ENCODE peak calls at places on chromosomes 11 and 22, in four cellular contexts. Q is NAMALWA; T is stimulated activated CD4-positive, alpha-beta T cell treated with anti-CD3 and anti-CD28 coated beads, Interleukin-2, amount 100 ng/mL, for 48 hours; K is GM04504. S is an unnamed sample.

GRCh38 chr22:34669001-34669400 is 397.0 kb upstream of the ISX start:
- DNase-seq in Q (no peak), T (no peak), K (no peak), S (no peak)

GRCh38 chr22:43388420-43388851 is 23.4 kb upstream of the MPPED1 start:
- DNase-seq in Q (peak; percentile 71), T (peak; percentile 73), K (peak; percentile 16), S (peak; percentile 93)

GRCh38 chr11:38019072-38019775 is 1421.2 kb upstream of the RAG2 start:
- DNase-seq in Q (peak; percentile 2), T (no peak), K (no peak), S (no peak)

GRCh38 chr11:83979593-83979992 is 693.4 kb upstream of the CCDC90B start:
- DNase-seq in Q (no peak), T (no peak), K (no peak), S (no peak)

GRCh38 chr11:127369301-127369968 is 368.9 kb upstream of the KIRREL3 start:
- DNase-seq in Q (no peak), T (no peak), K (no peak), S (no peak)

GRCh38 chr11:111762981-111763643 is 3.1 kb downstream of the PPP2R1B start:
- DNase-seq in Q (peak; percentile 9), T (no peak), K (no peak), S (no peak)

GRCh38 chr11:70483077-70483861 is 84.9 kb downstream of the CTTN start:
- DNase-seq in Q (peak; percentile 23), T (no peak), K (no peak), S (no peak)

GRCh38 chr22:29290061-29290460 is 16.4 kb upstream of the GAS2L1 start:
- DNase-seq in Q (no peak), T (no peak), K (no peak), S (no peak)

GRCh38 chr22:40728731-40729189 is 49.5 kb downstream of the MCHR1 start:
- DNase-seq in Q (no peak), T (peak; percentile 36), K (no peak), S (no peak)

GRCh38 chr22:37827056-37827455 is 3.9 kb downstream of the GALR3 start:
- DNase-seq in Q (no peak), T (no peak), K (no peak), S (no peak)

GRCh38 chr11:119460582-119460981 is 37.6 kb upstream of the THY1 start:
- DNase-seq in Q (peak; percentile 50), T (no peak), K (peak; percentile 82), S (no peak)

GRCh38 chr22:25475554-25476022 is 88.9 kb upstream of the GRK3 start:
- DNase-seq in Q (no peak), T (no peak), K (no peak), S (no peak)

GRCh38 chr22:24200616-24201212 is 19.4 kb downstream of the SUSD2 start:
- DNase-seq in Q (no peak), T (no peak), K (no peak), S (no peak)

GRCh38 chr11:128715691-128716153 is 21.9 kb downstream of the FLI1 start:
- DNase-seq in Q (no peak), T (no peak), K (no peak), S (no peak)

GRCh38 chr11:33195391-33196190 is 34.3 kb upstream of the CSTF3 start:
- DNase-seq in Q (no peak), T (no peak), K (no peak), S (no peak)

GRCh38 chr11:16358726-16359125 is 2.4 kb upstream of the SOX6 start:
- DNase-seq in Q (no peak), T (no peak), K (no peak), S (no peak)

GRCh38 chr11:114163231-114163631 is 103.7 kb downstream of the ZBTB16 start:
- DNase-seq in Q (no peak), T (no peak), K (no peak), S (no peak)

GRCh38 chr11:128544625-128545024 is 42.7 kb downstream of the ETS1 start:
- DNase-seq in Q (peak; percentile 48), T (no peak), K (no peak), S (no peak)

GRCh38 chr11:72446929-72447753 is 12.8 kb upstream of the CLPB start:
- DNase-seq in Q (peak; percentile 84), T (no peak), K (peak; percentile 41), S (peak; percentile 16)

GRCh38 chr22:48881326-48881980 is 946.2 kb downstream of the BRD1 start:
- DNase-seq in Q (no peak), T (no peak), K (no peak), S (no peak)

GRCh38 chr11:88689548-88690240 is 352.2 kb upstream of the CTSC start:
- DNase-seq in Q (no peak), T (no peak), K (no peak), S (no peak)

GRCh38 chr11:75281469-75282095 is 41.0 kb downstream of the TPBGL start:
- DNase-seq in Q (no peak), T (no peak), K (no peak), S (no peak)

GRCh38 chr11:71940561-71941219 is 11.8 kb downstream of the RNF121 start:
- DNase-seq in Q (no peak), T (no peak), K (no peak), S (no peak)

GRCh38 chr22:27808730-27809129 is 7.2 kb upstream of the MN1 start:
- DNase-seq in Q (no peak), T (no peak), K (no peak), S (no peak)

GRCh38 chr11:110311783-110312578 is 15.6 kb upstream of the RDX start:
- DNase-seq in Q (no peak), T (no peak), K (no peak), S (no peak)

GRCh38 chr11:116981216-116981887 is 116.9 kb downstream of the SIK3 start:
- DNase-seq in Q (peak; percentile 36), T (no peak), K (no peak), S (no peak)

GRCh38 chr11:82960000-82960778 is 58.7 kb downstream of the DDIAS start:
- DNase-seq in Q (peak; percentile 66), T (no peak), K (no peak), S (no peak)

GRCh38 chr11:121443688-121444275 is 8.3 kb upstream of the SORL1 start:
- DNase-seq in Q (no peak), T (no peak), K (no peak), S (no peak)

GRCh38 chr11:13224324-13224723 is 53.3 kb upstream of the BMAL1 start:
- DNase-seq in Q (no peak), T (no peak), K (no peak), S (no peak)

GRCh38 chr11:69172674-69173073 is 16.9 kb downstream of the SMIM38 start:
- DNase-seq in Q (peak; percentile 38), T (no peak), K (no peak), S (no peak)

GRCh38 chr11:57426754-57427691 is at the start of gene SLC43A3:
- DNase-seq in Q (peak; percentile 81), T (peak; percentile 75), K (peak; percentile 86), S (peak; percentile 57)

GRCh38 chr11:69115586-69116560 is 39.9 kb upstream of the SMIM38 start:
- DNase-seq in Q (no peak), T (no peak), K (no peak), S (no peak)

GRCh38 chr22:30048711-30049110 is 31.6 kb upstream of the HORMAD2 start:
- DNase-seq in Q (no peak), T (no peak), K (no peak), S (no peak)

GRCh38 chr22:19991645-19992451 is 24.8 kb downstream of the ARVCF start:
- DNase-seq in Q (no peak), T (no peak), K (no peak), S (no peak)

GRCh38 chr22:48146426-48146825 is 1384.0 kb downstream of the TBC1D22A start:
- DNase-seq in Q (no peak), T (no peak), K (no peak), S (no peak)

S was measured in neural crest cell.